ENCODE peak calls at places on chromosomes 12 and 14, in four cellular contexts. P is A549, G is H1, N is HepG2. E is an unnamed sample. For H3K4me1, the result is how much of the 10 kb centered on the place peaks cover.

GRCh38 chr12:94879542-94879941 is 124.0 kb downstream of the NDUFA12 start:
- DNase-seq in P (no peak), G (no peak), N (peak), E (peak)

GRCh38 chr14:56870336-56870735 is 60.1 kb upstream of the OTX2 start:
- DNase-seq in P (no peak), G (no peak), N (no peak), E (no peak)

GRCh38 chr14:21734457-21735074 is 60.9 kb upstream of the OR4E1 start:
- DNase-seq in P (peak), G (no peak), N (peak), E (peak)

GRCh38 chr14:92686411-92686762 is 62.0 kb downstream of the LGMN start:
- DNase-seq in P (no peak), G (no peak), N (no peak), E (no peak)

GRCh38 chr12:46647034-46647433 is 178.8 kb downstream of the SLC38A4 start:
- DNase-seq in P (no peak), G (no peak), N (no peak), E (no peak)

GRCh38 chr12:32566663-32567634 is 112.2 kb upstream of the DNM1L start:
- DNase-seq in P (peak), G (peak), N (no peak), E (no peak)

GRCh38 chr12:70733385-70733784 is 96.2 kb upstream of the PTPRB start:
- DNase-seq in P (peak), G (peak), N (peak), E (peak)

GRCh38 chr12:40834321-40834720 is 142.1 kb downstream of the CNTN1 start:
- DNase-seq in P (no peak), G (no peak), N (no peak), E (no peak)

GRCh38 chr12:6314776-6315175 is 4.3 kb downstream of the PLEKHG6 start:
- DNase-seq in P (peak), G (no peak), N (no peak), E (no peak)

GRCh38 chr14:73058923-73059311 is 583 bp downstream of the RBM25 start:
- DNase-seq in P (peak), G (no peak), N (peak), E (peak)

GRCh38 chr14:35400707-35401421 is 3.7 kb downstream of the NFKBIA start:
- DNase-seq in P (no peak), G (no peak), N (peak), E (no peak)

GRCh38 chr14:98494582-98494981 is 777.4 kb downstream of the BCL11B start:
- DNase-seq in P (peak), G (no peak), N (no peak), E (no peak)

GRCh38 chr12:117564885-117565284 is 203.5 kb upstream of the NOS1 start:
- DNase-seq in P (peak), G (no peak), N (no peak), E (no peak)

GRCh38 chr14:67517083-67517482 is 16.0 kb upstream of the PLEKHH1 start:
- DNase-seq in P (no peak), G (no peak), N (no peak), E (no peak)

GRCh38 chr14:104507443-104507842 is 72.1 kb upstream of the C14orf180 start:
- DNase-seq in P (no peak), G (no peak), N (no peak), E (no peak)

GRCh38 chr14:44940944-44941343 is 20.8 kb downstream of the KLHL28 start:
- DNase-seq in P (no peak), G (no peak), N (no peak), E (no peak)

GRCh38 chr14:104105822-104106470 is 20.4 kb downstream of the ASPG start:
- DNase-seq in P (no peak), G (no peak), N (no peak), E (no peak)

GRCh38 chr14:89613260-89614008 is 196.4 kb upstream of the FOXN3 start:
- DNase-seq in P (no peak), G (no peak), N (no peak), E (no peak)

GRCh38 chr12:104703372-104703771 is 246.6 kb downstream of the CHST11 start:
- DNase-seq in P (no peak), G (no peak), N (no peak), E (no peak)

GRCh38 chr12:14961466-14962155 is at the start of gene ARHGDIB:
- DNase-seq in P (no peak), G (no peak), N (no peak), E (peak)

GRCh38 chr12:56565510-56566101 is 44.0 kb downstream of the RBMS2 start:
- DNase-seq in P (peak), G (no peak), N (peak), E (peak)

GRCh38 chr14:99971929-99972747 is 93.1 kb upstream of the EVL start:
- DNase-seq in P (no peak), G (no peak), N (no peak), E (no peak)

GRCh38 chr14:92651106-92651792 is 97.2 kb downstream of the LGMN start:
- DNase-seq in P (no peak), G (no peak), N (no peak), E (no peak)

DNA sequence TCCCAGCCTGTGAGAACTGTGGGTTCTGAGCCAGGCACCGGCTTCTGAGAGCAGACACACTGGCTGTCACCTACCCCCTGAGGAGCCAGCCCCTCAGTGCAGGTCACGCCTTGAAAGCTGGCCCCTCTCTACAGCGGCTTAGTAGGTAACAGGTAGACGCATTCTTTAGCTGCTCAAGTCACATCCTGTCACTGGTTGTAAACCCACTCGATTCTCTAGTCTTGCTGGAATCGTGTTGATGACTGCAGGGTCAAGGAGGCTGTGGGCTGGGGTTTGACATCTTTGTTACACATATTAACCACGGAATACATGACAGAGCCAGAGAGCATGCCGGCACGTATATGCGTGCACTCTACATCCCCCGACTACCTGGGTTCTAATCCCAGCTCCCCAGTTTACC is 210.6 kb downstream of the ETV6 start:
- DNase-seq in P (no peak), G (no peak), N (no peak), E (no peak)
- H3K4me1 ChIP-seq in P (under half), G (under half), N (under half), E (under half)

DNA sequence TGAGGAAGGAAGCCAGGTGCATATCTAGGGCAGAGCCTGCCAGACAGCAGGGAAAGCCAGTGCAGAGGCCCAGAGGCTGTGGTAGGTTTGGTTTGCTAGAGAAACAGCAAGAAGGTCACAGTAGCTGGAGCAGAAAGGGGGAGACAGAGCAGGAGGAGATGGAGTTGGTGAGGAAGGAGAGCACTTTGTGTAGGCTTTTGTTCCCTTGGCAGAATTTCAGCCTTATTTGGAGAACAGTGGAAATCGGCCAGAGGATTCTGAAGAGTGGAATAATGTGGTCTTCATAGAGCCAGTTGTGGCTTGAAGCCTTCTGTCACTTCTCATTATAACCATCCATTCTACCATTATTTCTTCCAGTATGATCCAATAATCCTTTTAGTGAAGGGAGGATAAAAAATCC is 212.9 kb upstream of the FAR2 start:
- DNase-seq in P (no peak), G (no peak), N (no peak), E (no peak)
- TF ChIP-seq RNF2 in P (no peak), G (no peak), N (no peak), E (no peak)

GRCh38 chr14:43041976-43042375 is 1435.3 kb downstream of the LRFN5 start:
- DNase-seq in P (no peak), G (no peak), N (no peak), E (no peak)

GRCh38 chr14:43042408-43042807 is 1435.7 kb downstream of the LRFN5 start:
- DNase-seq in P (no peak), G (no peak), N (no peak), E (no peak)

GRCh38 chr14:43041207-43041606 is 1434.5 kb downstream of the LRFN5 start:
- DNase-seq in P (no peak), G (no peak), N (no peak), E (no peak)

GRCh38 chr14:43039881-43040280 is 1433.2 kb downstream of the LRFN5 start:
- DNase-seq in P (no peak), G (no peak), N (no peak), E (no peak)

GRCh38 chr14:43043851-43044250 is 1437.2 kb downstream of the LRFN5 start:
- DNase-seq in P (no peak), G (no peak), N (no peak), E (no peak)
- H3K4me1 ChIP-seq in P (under half), G (under half), N (under half), E (under half)

GRCh38 chr14:61889914-61890351 is 127.7 kb downstream of the SNAPC1 start:
- DNase-seq in P (no peak), G (no peak), N (no peak), E (no peak)
- TF ChIP-seq RNF2 in P (no peak), G (no peak), N (no peak), E (no peak)